ENCODE peak calls at places on chromosomes 3 and 15, in five cellular contexts. One of them, this sample, is unnamed.

GRCh38 chr3:34957707-34958106 is 681.6 kb upstream of the ARPP21 start:
- DNase-seq in adrenal gland: no peak
- DNase-seq in choroid plexus epithelial cell: peak; percentile 77
- DNase-seq in upper lobe of left lung: no peak
- DNase-seq in epithelial cell of esophagus: no peak
- DNase-seq in this sample: peak; percentile 83

GRCh38 chr3:159196316-159196715 is 394.5 kb downstream of the MFSD1 start:
- DNase-seq in epithelial cell of esophagus: no peak
- DNase-seq in adrenal gland: no peak
- DNase-seq in upper lobe of left lung: no peak
- DNase-seq in choroid plexus epithelial cell: no peak
- DNase-seq in this sample: no peak

GRCh38 chr15:29826908-29827307 is 4.6 kb upstream of the TJP1 start:
- DNase-seq in choroid plexus epithelial cell: no peak
- DNase-seq in upper lobe of left lung: no peak
- DNase-seq in epithelial cell of esophagus: no peak
- DNase-seq in adrenal gland: no peak
- DNase-seq in this sample: no peak

GRCh38 chr3:29515451-29515850 is 234.6 kb downstream of the RBMS3 start:
- DNase-seq in adrenal gland: no peak
- DNase-seq in choroid plexus epithelial cell: peak; percentile 60
- DNase-seq in upper lobe of left lung: peak; percentile 25
- DNase-seq in epithelial cell of esophagus: peak; percentile 89
- DNase-seq in this sample: peak; percentile 63

GRCh38 chr15:76235186-76235826 is 76.0 kb downstream of the ETFA start:
- DNase-seq in upper lobe of left lung: no peak
- DNase-seq in epithelial cell of esophagus: peak; percentile 48
- DNase-seq in adrenal gland: no peak
- DNase-seq in choroid plexus epithelial cell: peak; percentile 74
- DNase-seq in this sample: peak; percentile 57

GRCh38 chr3:107627962-107628542 is 105.3 kb downstream of the BBX start:
- DNase-seq in epithelial cell of esophagus: no peak
- DNase-seq in adrenal gland: no peak
- DNase-seq in upper lobe of left lung: no peak
- DNase-seq in choroid plexus epithelial cell: peak; percentile 14
- DNase-seq in this sample: no peak

GRCh38 chr3:108589081-108589997 is at the start of the genes CIP2A and DZIP3:
- DNase-seq in epithelial cell of esophagus: peak; percentile 93
- DNase-seq in upper lobe of left lung: peak; percentile 74
- DNase-seq in choroid plexus epithelial cell: peak; percentile 95
- DNase-seq in adrenal gland: peak; percentile 92
- DNase-seq in this sample: peak; percentile 97

GRCh38 chr3:156174229-156174847 is 54.0 kb downstream of the KCNAB1 start:
- DNase-seq in adrenal gland: no peak
- DNase-seq in epithelial cell of esophagus: peak; percentile 75
- DNase-seq in choroid plexus epithelial cell: peak; percentile 77
- DNase-seq in upper lobe of left lung: no peak
- DNase-seq in this sample: peak; percentile 69

GRCh38 chr15:99729920-99730319 is 3.3 kb downstream of the LYSMD4 start:
- DNase-seq in adrenal gland: no peak
- DNase-seq in choroid plexus epithelial cell: peak; percentile 72
- DNase-seq in upper lobe of left lung: no peak
- DNase-seq in epithelial cell of esophagus: peak; percentile 53
- DNase-seq in this sample: peak; percentile 45

GRCh38 chr3:50338989-50339388 is 1.6 kb downstream of the RASSF1 start:
- DNase-seq in adrenal gland: no peak
- DNase-seq in epithelial cell of esophagus: no peak
- DNase-seq in upper lobe of left lung: no peak
- DNase-seq in choroid plexus epithelial cell: no peak
- DNase-seq in this sample: no peak
- H3K4me3 ChIP-seq in adrenal gland: no peak overlapping the region
- H3K4me3 ChIP-seq in epithelial cell of esophagus: no peak overlapping the region
- H3K4me3 ChIP-seq in upper lobe of left lung: no peak overlapping the region
- H3K4me3 ChIP-seq in choroid plexus epithelial cell: no peak overlapping the region
- H3K4me3 ChIP-seq in this sample: no peak overlapping the region

GRCh38 chr3:25291524-25291923 is 136.5 kb upstream of the RARB start:
- DNase-seq in upper lobe of left lung: no peak
- DNase-seq in epithelial cell of esophagus: no peak
- DNase-seq in choroid plexus epithelial cell: no peak
- DNase-seq in adrenal gland: no peak
- DNase-seq in this sample: no peak
- H3K4me3 ChIP-seq in upper lobe of left lung: no peak overlapping the region
- H3K4me3 ChIP-seq in epithelial cell of esophagus: no peak overlapping the region
- H3K4me3 ChIP-seq in choroid plexus epithelial cell: no peak overlapping the region
- H3K4me3 ChIP-seq in adrenal gland: no peak overlapping the region
- H3K4me3 ChIP-seq in this sample: no peak overlapping the region

GRCh38 chr3:11600501-11601282 is 43.0 kb downstream of the VGLL4 start:
- DNase-seq in epithelial cell of esophagus: peak; percentile 99
- DNase-seq in choroid plexus epithelial cell: peak; percentile 98
- DNase-seq in upper lobe of left lung: no peak
- DNase-seq in adrenal gland: peak; percentile 95
- DNase-seq in this sample: peak; percentile 99

GRCh38 chr3:11602886-11603285 is 40.8 kb downstream of the VGLL4 start:
- DNase-seq in adrenal gland: no peak
- DNase-seq in epithelial cell of esophagus: no peak
- DNase-seq in upper lobe of left lung: no peak
- DNase-seq in choroid plexus epithelial cell: no peak
- DNase-seq in this sample: no peak

GRCh38 chr3:11602441-11602840 is 41.3 kb downstream of the VGLL4 start:
- DNase-seq in upper lobe of left lung: no peak
- DNase-seq in epithelial cell of esophagus: no peak
- DNase-seq in choroid plexus epithelial cell: no peak
- DNase-seq in adrenal gland: no peak
- DNase-seq in this sample: no peak

GRCh38 chr3:11603628-11604027 is 40.1 kb downstream of the VGLL4 start:
- DNase-seq in epithelial cell of esophagus: no peak
- DNase-seq in choroid plexus epithelial cell: peak; percentile 94
- DNase-seq in upper lobe of left lung: no peak
- DNase-seq in adrenal gland: no peak
- DNase-seq in this sample: peak; percentile 90

DNA sequence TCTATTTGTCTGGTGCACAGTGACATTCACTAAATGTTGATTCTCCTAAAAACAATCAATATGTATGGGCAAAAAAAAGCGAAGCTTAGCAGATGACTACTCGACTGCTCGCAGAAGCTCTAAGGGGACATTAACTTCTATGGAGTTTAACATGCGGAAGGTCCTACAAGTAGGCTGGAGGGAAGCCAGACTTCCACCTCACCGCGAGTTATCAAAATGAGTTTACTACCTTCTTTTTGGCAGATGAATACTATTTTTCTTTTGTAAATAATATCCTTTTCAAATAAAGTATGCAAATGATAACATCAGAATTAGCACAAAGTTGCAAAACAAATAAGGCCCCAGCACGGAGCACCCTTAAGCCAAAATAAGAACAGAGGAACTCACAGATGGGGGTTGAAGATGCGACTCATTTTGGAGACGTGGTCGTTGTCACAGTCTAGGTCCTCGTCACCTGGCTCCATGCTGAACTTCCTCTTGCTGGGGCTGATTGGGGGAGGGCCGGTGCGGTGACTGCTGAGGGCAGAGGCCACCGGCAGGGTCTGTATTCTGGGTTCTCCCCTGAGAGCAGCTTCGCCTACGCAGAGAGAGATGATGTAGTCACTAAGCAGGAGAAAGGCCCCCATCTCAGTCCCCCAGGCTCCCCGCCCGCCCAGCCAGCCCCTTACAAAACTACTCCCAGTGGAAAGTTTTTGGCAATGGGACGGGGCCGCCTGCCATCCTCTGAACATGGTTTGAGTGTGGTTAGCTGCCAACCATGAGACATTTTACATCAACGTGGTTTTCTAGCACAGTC is 42.1 kb downstream of the VGLL4 start:
- DNase-seq in choroid plexus epithelial cell: peak; percentile 29
- DNase-seq in epithelial cell of esophagus: no peak
- DNase-seq in adrenal gland: no peak
- DNase-seq in upper lobe of left lung: no peak
- DNase-seq in this sample: peak; percentile 68
- H3K4me3 ChIP-seq in choroid plexus epithelial cell: no peak overlapping the region
- H3K4me3 ChIP-seq in epithelial cell of esophagus: no peak overlapping the region
- H3K4me3 ChIP-seq in adrenal gland: no peak overlapping the region
- H3K4me3 ChIP-seq in upper lobe of left lung: no peak overlapping the region
- H3K4me3 ChIP-seq in this sample: no peak overlapping the region

GRCh38 chr15:59398220-59398619 is 25.5 kb upstream of the MYO1E start:
- DNase-seq in upper lobe of left lung: no peak
- DNase-seq in adrenal gland: no peak
- DNase-seq in choroid plexus epithelial cell: no peak
- DNase-seq in epithelial cell of esophagus: no peak
- DNase-seq in this sample: no peak

GRCh38 chr15:59405079-59405478 is 32.4 kb upstream of the MYO1E start:
- DNase-seq in adrenal gland: no peak
- DNase-seq in choroid plexus epithelial cell: no peak
- DNase-seq in upper lobe of left lung: no peak
- DNase-seq in epithelial cell of esophagus: no peak
- DNase-seq in this sample: no peak

GRCh38 chr15:59400103-59400813 is 27.6 kb upstream of the MYO1E start:
- DNase-seq in choroid plexus epithelial cell: no peak
- DNase-seq in upper lobe of left lung: no peak
- DNase-seq in adrenal gland: no peak
- DNase-seq in epithelial cell of esophagus: peak; percentile 40
- DNase-seq in this sample: no peak

GRCh38 chr15:59399465-59400102 is 26.9 kb upstream of the MYO1E start:
- DNase-seq in epithelial cell of esophagus: no peak
- DNase-seq in adrenal gland: peak; percentile 16
- DNase-seq in choroid plexus epithelial cell: no peak
- DNase-seq in upper lobe of left lung: peak; percentile 41
- DNase-seq in this sample: no peak

DNA sequence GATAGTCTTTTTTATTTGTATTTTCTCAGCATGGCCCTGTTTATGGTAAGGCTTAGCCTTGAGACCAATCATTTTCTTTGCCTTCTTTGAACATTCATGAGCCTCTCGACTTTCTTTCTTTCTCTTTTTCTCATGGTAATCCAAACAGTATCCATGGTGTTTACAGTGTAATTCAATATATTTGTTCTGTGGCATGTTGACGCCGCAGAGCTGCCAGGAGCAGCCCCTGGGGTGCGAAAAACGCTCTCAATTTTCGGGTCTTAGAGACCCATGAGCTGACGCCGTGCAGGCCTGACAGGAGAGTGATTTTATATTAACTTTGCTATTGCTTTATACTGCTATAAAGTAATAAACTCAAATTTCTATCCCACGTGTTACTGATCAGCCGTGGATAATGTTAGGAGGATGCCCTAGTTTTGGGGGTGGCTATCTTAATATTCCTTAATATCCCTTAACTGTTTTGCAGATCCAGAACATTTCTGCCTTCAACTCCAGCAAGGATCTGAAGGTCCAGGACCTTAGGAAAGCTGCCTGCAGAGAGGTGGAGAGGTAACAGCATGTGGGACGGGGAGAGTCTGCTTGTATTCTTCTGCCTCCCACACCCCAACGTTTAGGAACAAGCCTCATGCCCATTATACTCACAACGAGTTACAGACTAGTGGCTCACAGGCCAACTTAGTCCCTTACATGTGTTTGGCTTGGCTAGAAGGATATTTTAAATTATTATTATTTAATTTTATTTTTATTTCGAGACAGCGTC is 29.3 kb upstream of the MYO1E start:
- DNase-seq in choroid plexus epithelial cell: no peak
- DNase-seq in epithelial cell of esophagus: no peak
- DNase-seq in adrenal gland: no peak
- DNase-seq in upper lobe of left lung: no peak
- DNase-seq in this sample: no peak
- H3K4me3 ChIP-seq in choroid plexus epithelial cell: no peak overlapping the region
- H3K4me3 ChIP-seq in epithelial cell of esophagus: no peak overlapping the region
- H3K4me3 ChIP-seq in adrenal gland: no peak overlapping the region
- H3K4me3 ChIP-seq in upper lobe of left lung: no peak overlapping the region
- H3K4me3 ChIP-seq in this sample: no peak overlapping the region

DNA sequence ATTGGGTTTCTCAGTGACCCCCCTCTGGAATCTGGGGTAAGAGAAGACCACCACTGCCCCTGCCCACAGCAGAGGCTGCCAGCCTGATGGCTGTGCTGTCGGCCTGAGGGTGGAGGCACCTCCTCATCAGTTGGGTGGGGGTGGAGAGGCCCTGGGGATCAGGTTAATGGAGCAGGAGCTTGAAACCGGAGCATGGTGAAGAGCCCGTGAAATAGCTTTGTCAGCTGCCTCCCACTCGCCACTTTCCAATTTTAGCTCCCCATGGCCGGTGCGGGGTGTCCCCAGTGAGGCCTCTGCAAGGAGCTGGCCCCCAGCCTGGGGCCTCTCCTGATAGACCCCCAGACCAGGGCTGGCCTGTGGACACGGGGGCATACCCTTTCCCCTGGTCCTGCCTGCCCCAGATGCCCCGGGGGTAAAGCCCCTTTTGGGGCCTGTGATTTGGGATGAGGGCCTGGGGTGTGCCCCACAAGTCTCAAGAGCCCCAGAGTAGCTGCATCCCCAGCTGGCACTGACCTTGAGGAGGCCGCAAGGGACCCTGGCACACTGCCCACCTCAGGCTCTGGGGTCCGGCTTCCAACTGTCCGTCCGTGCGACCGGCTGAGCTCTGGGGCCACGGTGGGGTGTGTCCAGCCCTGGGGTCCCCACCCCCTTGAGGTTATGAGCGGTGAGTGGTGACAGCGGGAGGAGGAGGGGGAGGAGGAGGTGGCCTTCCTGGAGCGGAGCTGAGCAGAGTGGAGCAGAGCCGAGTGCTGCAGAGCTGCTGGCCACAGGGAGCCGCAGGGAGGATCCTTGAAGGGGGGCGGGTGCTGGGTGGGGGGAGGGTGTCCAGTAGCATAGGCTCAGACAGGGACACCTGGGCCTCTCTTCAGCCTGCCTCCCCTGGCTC is at the start of gene HHATL:
- DNase-seq in choroid plexus epithelial cell: no peak
- DNase-seq in upper lobe of left lung: peak; percentile 9
- DNase-seq in epithelial cell of esophagus: no peak
- DNase-seq in adrenal gland: no peak
- DNase-seq in this sample: no peak
- H3K4me3 ChIP-seq in choroid plexus epithelial cell: no peak within 1 kb of the TSS
- H3K4me3 ChIP-seq in upper lobe of left lung: no peak within 1 kb of the TSS
- H3K4me3 ChIP-seq in epithelial cell of esophagus: no peak within 1 kb of the TSS
- H3K4me3 ChIP-seq in adrenal gland: no peak within 1 kb of the TSS
- H3K4me3 ChIP-seq in this sample: no peak within 1 kb of the TSS

DNA sequence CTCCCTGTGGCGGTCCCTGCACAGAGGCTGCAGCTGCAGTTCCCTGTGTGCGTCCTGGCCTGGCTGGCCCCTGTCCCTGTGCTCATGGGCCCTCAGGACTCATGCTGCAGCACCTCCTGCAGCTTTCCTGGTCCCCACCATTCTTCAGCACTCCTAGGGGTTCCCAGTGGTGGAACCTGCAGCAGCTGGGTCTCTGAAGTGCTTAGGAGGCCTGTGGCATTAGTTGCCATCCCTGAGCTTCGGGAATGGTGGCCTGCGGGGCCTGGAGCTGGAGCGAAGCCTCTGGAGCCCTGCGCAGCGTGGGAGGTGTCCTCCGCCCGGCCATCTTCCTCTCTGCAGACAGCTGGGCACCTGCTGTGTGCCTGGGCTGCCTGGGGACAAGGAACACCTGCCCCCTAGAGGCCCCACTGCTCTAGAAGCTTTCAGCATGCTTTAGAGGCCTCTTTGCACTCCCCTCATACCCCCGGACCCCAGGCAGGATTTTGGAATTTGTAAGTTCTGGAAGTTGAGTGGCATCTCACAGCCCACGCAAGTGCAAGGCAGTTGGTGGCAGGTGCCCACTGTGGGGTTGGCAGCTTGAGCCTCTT is 13.1 kb downstream of the PLXNA1 start:
- DNase-seq in choroid plexus epithelial cell: no peak
- DNase-seq in epithelial cell of esophagus: no peak
- DNase-seq in upper lobe of left lung: no peak
- DNase-seq in adrenal gland: no peak
- DNase-seq in this sample: no peak
- H3K4me3 ChIP-seq in choroid plexus epithelial cell: no peak overlapping the region
- H3K4me3 ChIP-seq in epithelial cell of esophagus: no peak overlapping the region
- H3K4me3 ChIP-seq in upper lobe of left lung: no peak overlapping the region
- H3K4me3 ChIP-seq in adrenal gland: no peak overlapping the region
- H3K4me3 ChIP-seq in this sample: no peak overlapping the region

This sample was measured in astrocyte of the spinal cord.